ENCODE peak calls at places on chromosome 2, in eight cellular contexts. One of them, this sample, is unnamed.

GRCh38 chr2:57881998-57882884 is 164.4 kb upstream of the VRK2 start:
- DNase-seq in left ventricle myocardium inferior: no peak
- DNase-seq in activated CD8-positive, alpha-beta T cell treated with anti-CD3 and anti-CD28 coated beads for 36 hours: no peak
- DNase-seq in fibroblast of villous mesenchyme: peak
- DNase-seq in heart right ventricle: no peak
- DNase-seq in IMR-90: peak
- DNase-seq in uterus: no peak
- DNase-seq in H9: no peak
- DNase-seq in this sample: no peak

GRCh38 chr2:118031566-118031965 is 17.7 kb upstream of the CCDC93 start:
- DNase-seq in uterus: no peak
- DNase-seq in activated CD8-positive, alpha-beta T cell treated with anti-CD3 and anti-CD28 coated beads for 36 hours: no peak
- DNase-seq in H9: no peak
- DNase-seq in heart right ventricle: no peak
- DNase-seq in IMR-90: no peak
- DNase-seq in fibroblast of villous mesenchyme: no peak
- DNase-seq in left ventricle myocardium inferior: no peak
- DNase-seq in this sample: no peak

GRCh38 chr2:156466739-156467405 is 30.7 kb downstream of the GPD2 start:
- DNase-seq in fibroblast of villous mesenchyme: peak
- DNase-seq in left ventricle myocardium inferior: peak
- DNase-seq in IMR-90: peak
- DNase-seq in activated CD8-positive, alpha-beta T cell treated with anti-CD3 and anti-CD28 coated beads for 36 hours: no peak
- DNase-seq in uterus: no peak
- DNase-seq in H9: no peak
- DNase-seq in heart right ventricle: peak
- DNase-seq in this sample: no peak

GRCh38 chr2:102601730-102602129 is 17.6 kb upstream of the SLC9A2 start:
- DNase-seq in heart right ventricle: no peak
- DNase-seq in uterus: no peak
- DNase-seq in fibroblast of villous mesenchyme: no peak
- DNase-seq in IMR-90: no peak
- DNase-seq in left ventricle myocardium inferior: no peak
- DNase-seq in H9: no peak
- DNase-seq in activated CD8-positive, alpha-beta T cell treated with anti-CD3 and anti-CD28 coated beads for 36 hours: no peak
- DNase-seq in this sample: no peak

GRCh38 chr2:155223781-155224406 is 525.4 kb downstream of the KCNJ3 start:
- DNase-seq in fibroblast of villous mesenchyme: peak
- DNase-seq in uterus: no peak
- DNase-seq in IMR-90: no peak
- DNase-seq in left ventricle myocardium inferior: no peak
- DNase-seq in activated CD8-positive, alpha-beta T cell treated with anti-CD3 and anti-CD28 coated beads for 36 hours: no peak
- DNase-seq in heart right ventricle: no peak
- DNase-seq in H9: no peak
- DNase-seq in this sample: no peak

GRCh38 chr2:26241928-26242436 is 2.5 kb downstream of the HADHA start:
- DNase-seq in activated CD8-positive, alpha-beta T cell treated with anti-CD3 and anti-CD28 coated beads for 36 hours: peak
- DNase-seq in uterus: no peak
- DNase-seq in left ventricle myocardium inferior: no peak
- DNase-seq in IMR-90: no peak
- DNase-seq in H9: no peak
- DNase-seq in fibroblast of villous mesenchyme: no peak
- DNase-seq in heart right ventricle: no peak
- DNase-seq in this sample: no peak

GRCh38 chr2:167240671-167241070 is 352.4 kb downstream of the XIRP2 start:
- DNase-seq in fibroblast of villous mesenchyme: no peak
- DNase-seq in IMR-90: peak
- DNase-seq in left ventricle myocardium inferior: no peak
- DNase-seq in uterus: no peak
- DNase-seq in activated CD8-positive, alpha-beta T cell treated with anti-CD3 and anti-CD28 coated beads for 36 hours: no peak
- DNase-seq in H9: no peak
- DNase-seq in heart right ventricle: no peak
- DNase-seq in this sample: no peak

GRCh38 chr2:219496247-219496646 is 2.4 kb upstream of the GMPPA start:
- DNase-seq in activated CD8-positive, alpha-beta T cell treated with anti-CD3 and anti-CD28 coated beads for 36 hours: no peak
- DNase-seq in H9: no peak
- DNase-seq in left ventricle myocardium inferior: no peak
- DNase-seq in fibroblast of villous mesenchyme: no peak
- DNase-seq in IMR-90: no peak
- DNase-seq in heart right ventricle: no peak
- DNase-seq in uterus: no peak
- DNase-seq in this sample: no peak

GRCh38 chr2:3731829-3732228 is 28.5 kb downstream of the DCDC2C start:
- DNase-seq in fibroblast of villous mesenchyme: no peak
- DNase-seq in left ventricle myocardium inferior: no peak
- DNase-seq in H9: no peak
- DNase-seq in IMR-90: no peak
- DNase-seq in heart right ventricle: no peak
- DNase-seq in activated CD8-positive, alpha-beta T cell treated with anti-CD3 and anti-CD28 coated beads for 36 hours: no peak
- DNase-seq in uterus: no peak
- DNase-seq in this sample: no peak

GRCh38 chr2:45698538-45698937 is 47.1 kb downstream of the PRKCE start:
- DNase-seq in heart right ventricle: no peak
- DNase-seq in uterus: no peak
- DNase-seq in H9: no peak
- DNase-seq in fibroblast of villous mesenchyme: no peak
- DNase-seq in activated CD8-positive, alpha-beta T cell treated with anti-CD3 and anti-CD28 coated beads for 36 hours: no peak
- DNase-seq in left ventricle myocardium inferior: no peak
- DNase-seq in IMR-90: no peak
- DNase-seq in this sample: no peak

GRCh38 chr2:43124667-43125057 is 101.7 kb downstream of the ZFP36L2 start:
- DNase-seq in IMR-90: no peak
- DNase-seq in heart right ventricle: no peak
- DNase-seq in left ventricle myocardium inferior: no peak
- DNase-seq in fibroblast of villous mesenchyme: no peak
- DNase-seq in activated CD8-positive, alpha-beta T cell treated with anti-CD3 and anti-CD28 coated beads for 36 hours: no peak
- DNase-seq in uterus: no peak
- DNase-seq in H9: no peak
- DNase-seq in this sample: no peak

GRCh38 chr2:112253261-112253807 is 1.5 kb downstream of the ZC3H8 start:
- DNase-seq in IMR-90: no peak
- DNase-seq in fibroblast of villous mesenchyme: no peak
- DNase-seq in activated CD8-positive, alpha-beta T cell treated with anti-CD3 and anti-CD28 coated beads for 36 hours: no peak
- DNase-seq in left ventricle myocardium inferior: no peak
- DNase-seq in H9: no peak
- DNase-seq in uterus: no peak
- DNase-seq in heart right ventricle: no peak
- DNase-seq in this sample: no peak

GRCh38 chr2:112257575-112257974 is 2.7 kb upstream of the ZC3H8 start:
- DNase-seq in IMR-90: peak
- DNase-seq in uterus: no peak
- DNase-seq in H9: no peak
- DNase-seq in heart right ventricle: no peak
- DNase-seq in fibroblast of villous mesenchyme: no peak
- DNase-seq in activated CD8-positive, alpha-beta T cell treated with anti-CD3 and anti-CD28 coated beads for 36 hours: no peak
- DNase-seq in left ventricle myocardium inferior: no peak
- DNase-seq in this sample: no peak

GRCh38 chr2:112256654-112257053 is 1.8 kb upstream of the ZC3H8 start:
- DNase-seq in activated CD8-positive, alpha-beta T cell treated with anti-CD3 and anti-CD28 coated beads for 36 hours: no peak
- DNase-seq in heart right ventricle: no peak
- DNase-seq in H9: no peak
- DNase-seq in uterus: no peak
- DNase-seq in fibroblast of villous mesenchyme: no peak
- DNase-seq in left ventricle myocardium inferior: no peak
- DNase-seq in IMR-90: no peak
- DNase-seq in this sample: no peak

GRCh38 chr2:112255875-112256274 is 1.0 kb upstream of the ZC3H8 start:
- DNase-seq in left ventricle myocardium inferior: no peak
- DNase-seq in H9: no peak
- DNase-seq in activated CD8-positive, alpha-beta T cell treated with anti-CD3 and anti-CD28 coated beads for 36 hours: no peak
- DNase-seq in IMR-90: no peak
- DNase-seq in fibroblast of villous mesenchyme: no peak
- DNase-seq in heart right ventricle: no peak
- DNase-seq in uterus: no peak
- DNase-seq in this sample: no peak

DNA sequence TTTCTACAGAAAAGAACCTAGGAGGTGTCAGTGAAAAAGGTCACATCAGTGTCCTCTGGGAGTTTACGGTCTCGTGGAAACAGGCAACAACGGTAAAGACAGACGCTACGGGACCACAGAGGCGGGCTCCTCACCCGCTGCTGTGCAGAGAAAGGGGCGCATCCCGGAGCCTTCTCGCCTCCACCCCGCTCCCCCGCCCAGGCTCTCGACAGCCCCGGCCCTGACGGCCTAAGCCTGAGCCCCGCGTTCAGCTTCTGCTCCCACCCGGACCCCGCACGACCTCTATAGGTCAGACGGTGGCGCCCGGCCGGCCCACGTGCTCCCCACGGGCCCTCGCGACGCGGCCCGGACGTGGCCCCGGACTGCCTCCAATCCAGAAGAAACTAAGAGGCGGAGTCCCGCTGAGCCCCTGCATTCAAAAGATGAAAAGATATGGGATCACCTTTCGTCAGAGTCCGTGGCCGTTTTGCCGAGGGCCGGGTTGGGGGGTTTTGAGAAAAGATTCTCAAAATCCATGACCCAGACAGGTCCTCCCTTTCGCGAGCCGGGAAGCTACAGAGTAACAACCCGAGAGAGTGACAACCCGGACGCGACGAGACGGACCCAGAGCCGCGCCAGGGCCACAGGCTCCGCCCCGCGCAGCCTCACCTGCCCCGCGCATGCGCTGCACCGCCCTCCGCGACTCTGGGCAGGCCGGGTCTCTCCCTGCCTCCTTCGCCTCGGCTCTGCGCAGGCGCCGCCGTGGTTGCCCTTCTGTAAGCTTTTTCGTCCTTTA is at the start of gene ZC3H8:
- DNase-seq in fibroblast of villous mesenchyme: peak
- DNase-seq in H9: peak
- DNase-seq in activated CD8-positive, alpha-beta T cell treated with anti-CD3 and anti-CD28 coated beads for 36 hours: peak
- DNase-seq in heart right ventricle: peak
- DNase-seq in IMR-90: peak
- DNase-seq in left ventricle myocardium inferior: peak
- DNase-seq in uterus: peak
- DNase-seq in this sample: peak
- TF ChIP-seq CTCF in fibroblast of villous mesenchyme: no peak
- TF ChIP-seq CTCF in H9: no peak
- TF ChIP-seq CTCF in activated CD8-positive, alpha-beta T cell treated with anti-CD3 and anti-CD28 coated beads for 36 hours: no peak
- TF ChIP-seq CTCF in heart right ventricle: no peak
- TF ChIP-seq CTCF in IMR-90: no peak
- TF ChIP-seq CTCF in left ventricle myocardium inferior: no peak
- TF ChIP-seq CTCF in uterus: no peak
- TF ChIP-seq CTCF in this sample: no peak

DNA sequence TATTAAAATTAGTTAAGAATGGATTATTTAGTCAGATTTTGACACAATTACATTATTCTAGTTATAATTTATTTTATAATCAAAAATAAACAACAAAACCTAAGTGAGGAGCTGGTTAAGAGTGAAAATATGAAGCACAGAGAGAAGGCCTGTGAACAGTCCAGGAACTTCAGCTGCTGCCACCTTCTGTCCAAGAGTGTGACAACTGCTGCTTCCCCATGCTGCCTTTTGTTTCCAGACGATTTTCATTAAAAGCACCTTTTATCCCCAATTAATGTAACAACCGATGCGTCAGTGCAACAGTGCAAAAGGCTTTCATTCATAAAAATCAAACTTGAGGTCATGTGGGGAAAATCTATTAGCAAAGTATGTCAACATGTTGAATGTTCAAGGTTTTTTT is 363.6 kb downstream of the CTNNA2 start:
- DNase-seq in heart right ventricle: no peak
- DNase-seq in H9: no peak
- DNase-seq in IMR-90: peak
- DNase-seq in activated CD8-positive, alpha-beta T cell treated with anti-CD3 and anti-CD28 coated beads for 36 hours: no peak
- DNase-seq in fibroblast of villous mesenchyme: no peak
- DNase-seq in left ventricle myocardium inferior: no peak
- DNase-seq in uterus: no peak
- DNase-seq in this sample: no peak
- TF ChIP-seq CTCF in heart right ventricle: no peak
- TF ChIP-seq CTCF in H9: peak
- TF ChIP-seq CTCF in IMR-90: peak
- TF ChIP-seq CTCF in activated CD8-positive, alpha-beta T cell treated with anti-CD3 and anti-CD28 coated beads for 36 hours: peak
- TF ChIP-seq CTCF in fibroblast of villous mesenchyme: peak
- TF ChIP-seq CTCF in left ventricle myocardium inferior: peak
- TF ChIP-seq CTCF in uterus: no peak
- TF ChIP-seq CTCF in this sample: peak

DNA sequence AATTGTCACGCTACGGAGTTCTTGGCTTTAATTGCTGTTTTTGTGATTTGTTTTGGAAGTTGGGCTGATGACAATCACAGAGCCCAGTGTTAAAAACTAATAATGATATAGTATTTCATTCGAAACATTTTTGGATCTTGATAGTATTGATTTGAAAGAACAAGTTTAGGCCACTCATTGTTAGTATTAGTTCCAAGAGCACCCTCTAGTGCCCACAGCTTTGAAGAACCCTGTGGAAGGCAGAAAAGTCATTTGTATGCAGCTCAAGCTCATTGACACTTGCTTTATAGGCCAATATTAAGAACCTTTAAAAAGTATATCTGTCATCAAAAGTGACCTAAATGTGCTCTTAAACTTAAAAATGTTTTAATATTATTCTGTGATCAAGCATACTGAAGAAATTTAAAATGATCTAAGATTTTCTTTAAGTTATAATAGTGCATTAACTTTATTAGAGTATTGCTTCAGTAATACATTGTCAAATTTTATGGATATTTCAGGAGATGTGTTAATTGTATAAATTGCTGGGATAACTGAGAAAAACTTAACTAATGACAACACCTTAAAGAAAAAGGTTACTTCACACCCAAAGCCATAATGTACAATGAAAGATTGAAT is 191.0 kb downstream of the GRB14 start:
- DNase-seq in heart right ventricle: peak
- DNase-seq in left ventricle myocardium inferior: no peak
- DNase-seq in uterus: no peak
- DNase-seq in IMR-90: peak
- DNase-seq in H9: peak
- DNase-seq in fibroblast of villous mesenchyme: peak
- DNase-seq in activated CD8-positive, alpha-beta T cell treated with anti-CD3 and anti-CD28 coated beads for 36 hours: peak
- DNase-seq in this sample: peak
- TF ChIP-seq CTCF in heart right ventricle: peak
- TF ChIP-seq CTCF in left ventricle myocardium inferior: peak
- TF ChIP-seq CTCF in uterus: no peak
- TF ChIP-seq CTCF in IMR-90: peak
- TF ChIP-seq CTCF in H9: peak
- TF ChIP-seq CTCF in fibroblast of villous mesenchyme: peak
- TF ChIP-seq CTCF in activated CD8-positive, alpha-beta T cell treated with anti-CD3 and anti-CD28 coated beads for 36 hours: no peak
- TF ChIP-seq CTCF in this sample: peak

DNA sequence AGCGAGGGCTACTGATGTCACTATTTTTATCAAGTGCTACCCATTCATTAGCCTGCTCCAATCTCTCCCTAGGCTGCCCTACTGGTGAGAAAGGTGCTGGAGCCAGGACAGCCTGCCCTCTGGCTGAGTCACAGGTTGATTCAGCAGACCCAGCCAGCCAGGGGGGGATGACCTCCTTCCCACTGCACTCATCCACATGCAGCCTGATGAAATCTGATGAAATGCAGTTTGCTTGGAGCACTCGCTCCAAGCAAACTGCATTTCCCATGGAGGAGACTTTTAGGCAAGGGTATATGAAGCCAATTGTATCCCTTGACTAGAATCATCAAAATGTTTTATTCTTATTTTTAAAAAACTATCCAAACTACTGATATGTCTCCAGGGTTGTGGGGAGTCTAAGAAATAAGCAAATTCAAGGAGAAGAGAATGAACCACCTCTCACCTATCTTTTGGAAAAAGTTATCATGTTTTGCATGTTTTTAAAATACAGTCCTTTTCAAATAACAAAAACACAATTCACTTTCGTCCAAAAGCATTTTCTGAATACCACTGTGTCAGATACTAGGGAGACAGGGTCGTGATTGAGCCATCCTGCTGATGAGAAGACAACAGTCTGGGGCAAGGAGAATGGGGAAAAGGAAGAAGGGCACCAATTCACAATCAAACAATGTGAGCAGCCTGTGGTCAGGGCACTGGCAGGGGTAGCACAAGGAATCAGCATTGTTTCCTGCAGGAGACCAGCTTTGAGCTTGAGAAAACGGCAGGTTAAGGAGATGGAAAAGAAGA is 128.3 kb downstream of the AFF3 start:
- DNase-seq in left ventricle myocardium inferior: peak
- DNase-seq in activated CD8-positive, alpha-beta T cell treated with anti-CD3 and anti-CD28 coated beads for 36 hours: no peak
- DNase-seq in heart right ventricle: peak
- DNase-seq in H9: peak
- DNase-seq in IMR-90: peak
- DNase-seq in fibroblast of villous mesenchyme: peak
- DNase-seq in uterus: peak
- DNase-seq in this sample: no peak
- TF ChIP-seq CTCF in left ventricle myocardium inferior: peak
- TF ChIP-seq CTCF in activated CD8-positive, alpha-beta T cell treated with anti-CD3 and anti-CD28 coated beads for 36 hours: no peak
- TF ChIP-seq CTCF in heart right ventricle: peak
- TF ChIP-seq CTCF in H9: peak
- TF ChIP-seq CTCF in IMR-90: peak
- TF ChIP-seq CTCF in fibroblast of villous mesenchyme: peak
- TF ChIP-seq CTCF in uterus: no peak
- TF ChIP-seq CTCF in this sample: no peak